ENCODE peak calls at places on chromosomes 16 and 17, in six cellular contexts. L is stimulated activated CD4-positive, alpha-beta T cell treated with anti-CD3 and anti-CD28 coated beads, Interleukin-1b, Interleukin-23, amount 100 ng/mL, for 1 hour; P is LHCN-M2; F is GM12891; R is activated T-helper 1 cell treated with Interleukin-2 at 50 U/mL for 16 hours; X is RCC 7860. G is an unnamed sample.

GRCh38 chr16:19415461-19415860 is 2.2 kb upstream of the TMC5 start:
- DNase-seq in L (no peak), F (no peak), X (no peak), P (no peak), R (no peak), G (no peak)

GRCh38 chr16:55489956-55490265 is 10.9 kb downstream of the MMP2 start:
- DNase-seq in L (no peak), F (no peak), X (no peak), R (no peak), P (no peak), G (no peak)

GRCh38 chr16:88453621-88454314 is 688 bp downstream of the ZFPM1 start:
- DNase-seq in P (no peak), R (no peak), F (no peak), X (no peak), L (no peak), G (no peak)

GRCh38 chr17:4497101-4497824 is 1.4 kb upstream of the SPNS2 start:
- DNase-seq in L (no peak), F (no peak), X (peak), P (peak), R (no peak), G (no peak)

GRCh38 chr17:79382313-79382712 is 228.5 kb downstream of the RBFOX3 start:
- DNase-seq in P (no peak), F (no peak), R (no peak), X (no peak), L (no peak), G (no peak)

GRCh38 chr16:12157510-12158093 is 181.1 kb downstream of the SNX29 start:
- DNase-seq in F (no peak), L (no peak), R (no peak), X (peak), P (peak), G (no peak)

GRCh38 chr17:41287050-41287449 is 11.6 kb downstream of the KRTAP9-7 start:
- DNase-seq in R (no peak), F (no peak), L (no peak), X (no peak), P (no peak), G (no peak)

GRCh38 chr16:58863042-58863441 is 128.9 kb upstream of the GOT2 start:
- DNase-seq in R (no peak), X (no peak), L (no peak), P (no peak), F (no peak), G (no peak)

GRCh38 chr16:31331141-31331764 is 23.7 kb upstream of the ITGAX start:
- DNase-seq in X (no peak), P (no peak), F (peak), L (no peak), R (no peak), G (no peak)

GRCh38 chr16:11743308-11744074 is 834 bp upstream of the TXNDC11 start:
- DNase-seq in F (no peak), L (no peak), R (no peak), X (no peak), P (peak), G (no peak)

GRCh38 chr16:50007744-50008143 is 17.3 kb upstream of the CNEP1R1 start:
- DNase-seq in X (no peak), L (no peak), P (no peak), R (no peak), F (no peak), G (no peak)

GRCh38 chr17:14330492-14330920 is 29.6 kb downstream of the HS3ST3B1 start:
- DNase-seq in X (no peak), F (no peak), R (no peak), L (no peak), P (no peak), G (no peak)

GRCh38 chr17:75769536-75769935 is 4.5 kb upstream of the GALK1 start:
- DNase-seq in L (no peak), F (no peak), P (no peak), R (no peak), X (no peak), G (no peak)